ENCODE peak calls at places on chromosomes 11 and 22, in eight cellular contexts. One of them, this sample, is unnamed.

GRCh38 chr11:134734446-134734845 is 322.4 kb upstream of the B3GAT1 start:
- DNase-seq in IMR-90: no peak
- DNase-seq in esophagus muscularis mucosa: no peak
- DNase-seq in GM12891: no peak
- DNase-seq in right lobe of liver: no peak
- DNase-seq in esophagus squamous epithelium: no peak
- DNase-seq in K562: no peak
- DNase-seq in heart left ventricle: no peak
- DNase-seq in this sample: no peak

GRCh38 chr11:22780914-22781593 is 48.5 kb downstream of the SVIP start:
- DNase-seq in IMR-90: no peak
- DNase-seq in esophagus muscularis mucosa: no peak
- DNase-seq in GM12891: no peak
- DNase-seq in right lobe of liver: no peak
- DNase-seq in esophagus squamous epithelium: no peak
- DNase-seq in K562: no peak
- DNase-seq in heart left ventricle: no peak
- DNase-seq in this sample: no peak

GRCh38 chr11:128549256-128549944 is 38.0 kb downstream of the ETS1 start:
- DNase-seq in IMR-90: no peak
- DNase-seq in esophagus muscularis mucosa: no peak
- DNase-seq in GM12891: no peak
- DNase-seq in right lobe of liver: peak
- DNase-seq in esophagus squamous epithelium: no peak
- DNase-seq in K562: no peak
- DNase-seq in heart left ventricle: peak
- DNase-seq in this sample: peak

GRCh38 chr11:79276900-79277299 is 163.9 kb downstream of the TENM4 start:
- DNase-seq in IMR-90: no peak
- DNase-seq in esophagus muscularis mucosa: no peak
- DNase-seq in GM12891: no peak
- DNase-seq in right lobe of liver: no peak
- DNase-seq in esophagus squamous epithelium: no peak
- DNase-seq in K562: no peak
- DNase-seq in heart left ventricle: no peak
- DNase-seq in this sample: no peak

GRCh38 chr11:69915151-69915500 is 95.9 kb upstream of the FGF3 start:
- DNase-seq in IMR-90: peak
- DNase-seq in esophagus muscularis mucosa: no peak
- DNase-seq in GM12891: no peak
- DNase-seq in right lobe of liver: no peak
- DNase-seq in esophagus squamous epithelium: no peak
- DNase-seq in K562: no peak
- DNase-seq in heart left ventricle: no peak
- DNase-seq in this sample: no peak

GRCh38 chr11:128399186-128399585 is 188.2 kb downstream of the ETS1 start:
- DNase-seq in IMR-90: peak
- DNase-seq in esophagus muscularis mucosa: no peak
- DNase-seq in GM12891: no peak
- DNase-seq in right lobe of liver: no peak
- DNase-seq in esophagus squamous epithelium: no peak
- DNase-seq in K562: no peak
- DNase-seq in heart left ventricle: no peak
- DNase-seq in this sample: no peak

GRCh38 chr22:27686534-27686933 is 115.0 kb downstream of the MN1 start:
- DNase-seq in IMR-90: peak
- DNase-seq in esophagus muscularis mucosa: no peak
- DNase-seq in GM12891: no peak
- DNase-seq in right lobe of liver: peak
- DNase-seq in esophagus squamous epithelium: no peak
- DNase-seq in K562: peak
- DNase-seq in heart left ventricle: peak
- DNase-seq in this sample: peak

GRCh38 chr11:92380882-92381281 is 156.3 kb downstream of the FAT3 start:
- DNase-seq in IMR-90: peak
- DNase-seq in esophagus muscularis mucosa: no peak
- DNase-seq in GM12891: no peak
- DNase-seq in right lobe of liver: no peak
- DNase-seq in esophagus squamous epithelium: no peak
- DNase-seq in K562: no peak
- DNase-seq in heart left ventricle: no peak
- DNase-seq in this sample: no peak

GRCh38 chr11:121095561-121095960 is 5.5 kb upstream of the TECTA start:
- DNase-seq in IMR-90: no peak
- DNase-seq in esophagus muscularis mucosa: no peak
- DNase-seq in GM12891: no peak
- DNase-seq in right lobe of liver: no peak
- DNase-seq in esophagus squamous epithelium: no peak
- DNase-seq in K562: no peak
- DNase-seq in heart left ventricle: no peak
- DNase-seq in this sample: no peak

GRCh38 chr11:128574576-128575011 is 12.8 kb downstream of the ETS1 start:
- DNase-seq in IMR-90: peak
- DNase-seq in esophagus muscularis mucosa: no peak
- DNase-seq in GM12891: no peak
- DNase-seq in right lobe of liver: no peak
- DNase-seq in esophagus squamous epithelium: no peak
- DNase-seq in K562: no peak
- DNase-seq in heart left ventricle: no peak
- DNase-seq in this sample: no peak

GRCh38 chr11:19723572-19724342 is 11.1 kb downstream of the NAV2 start:
- DNase-seq in IMR-90: peak
- DNase-seq in esophagus muscularis mucosa: no peak
- DNase-seq in GM12891: no peak
- DNase-seq in right lobe of liver: peak
- DNase-seq in esophagus squamous epithelium: no peak
- DNase-seq in K562: no peak
- DNase-seq in heart left ventricle: no peak
- DNase-seq in this sample: peak

GRCh38 chr11:76677010-76677771 is 6.6 kb upstream of the LRRC32 start:
- DNase-seq in IMR-90: peak
- DNase-seq in esophagus muscularis mucosa: no peak
- DNase-seq in GM12891: no peak
- DNase-seq in right lobe of liver: no peak
- DNase-seq in esophagus squamous epithelium: no peak
- DNase-seq in K562: no peak
- DNase-seq in heart left ventricle: no peak
- DNase-seq in this sample: no peak

GRCh38 chr11:43555811-43556210 is 124.7 kb upstream of the HSD17B12 start:
- DNase-seq in IMR-90: peak
- DNase-seq in esophagus muscularis mucosa: no peak
- DNase-seq in GM12891: no peak
- DNase-seq in right lobe of liver: peak
- DNase-seq in esophagus squamous epithelium: no peak
- DNase-seq in K562: no peak
- DNase-seq in heart left ventricle: no peak
- DNase-seq in this sample: peak

GRCh38 chr11:2142762-2143202 is 3.6 kb upstream of the IGF2 start:
- DNase-seq in IMR-90: peak
- DNase-seq in esophagus muscularis mucosa: no peak
- DNase-seq in GM12891: no peak
- DNase-seq in right lobe of liver: no peak
- DNase-seq in esophagus squamous epithelium: no peak
- DNase-seq in K562: no peak
- DNase-seq in heart left ventricle: no peak
- DNase-seq in this sample: no peak

GRCh38 chr22:19429950-19430889 is 1.3 kb downstream of the HIRA start:
- DNase-seq in IMR-90: peak
- DNase-seq in esophagus muscularis mucosa: no peak
- DNase-seq in GM12891: no peak
- DNase-seq in right lobe of liver: peak
- DNase-seq in esophagus squamous epithelium: no peak
- DNase-seq in K562: peak
- DNase-seq in heart left ventricle: no peak
- DNase-seq in this sample: peak

GRCh38 chr22:19432092-19432844 is at the start of gene MRPL40:
- DNase-seq in IMR-90: peak
- DNase-seq in esophagus muscularis mucosa: peak
- DNase-seq in GM12891: peak
- DNase-seq in right lobe of liver: peak
- DNase-seq in esophagus squamous epithelium: peak
- DNase-seq in K562: peak
- DNase-seq in heart left ventricle: peak
- DNase-seq in this sample: peak

GRCh38 chr22:19434829-19435580 is 2.7 kb downstream of the MRPL40 start:
- DNase-seq in IMR-90: no peak
- DNase-seq in esophagus muscularis mucosa: no peak
- DNase-seq in GM12891: no peak
- DNase-seq in right lobe of liver: no peak
- DNase-seq in esophagus squamous epithelium: no peak
- DNase-seq in K562: no peak
- DNase-seq in heart left ventricle: no peak
- DNase-seq in this sample: no peak

GRCh38 chr22:19430890-19431541 is 517 bp downstream of the HIRA start:
- DNase-seq in IMR-90: peak
- DNase-seq in esophagus muscularis mucosa: no peak
- DNase-seq in GM12891: no peak
- DNase-seq in right lobe of liver: peak
- DNase-seq in esophagus squamous epithelium: no peak
- DNase-seq in K562: peak
- DNase-seq in heart left ventricle: peak
- DNase-seq in this sample: peak

DNA sequence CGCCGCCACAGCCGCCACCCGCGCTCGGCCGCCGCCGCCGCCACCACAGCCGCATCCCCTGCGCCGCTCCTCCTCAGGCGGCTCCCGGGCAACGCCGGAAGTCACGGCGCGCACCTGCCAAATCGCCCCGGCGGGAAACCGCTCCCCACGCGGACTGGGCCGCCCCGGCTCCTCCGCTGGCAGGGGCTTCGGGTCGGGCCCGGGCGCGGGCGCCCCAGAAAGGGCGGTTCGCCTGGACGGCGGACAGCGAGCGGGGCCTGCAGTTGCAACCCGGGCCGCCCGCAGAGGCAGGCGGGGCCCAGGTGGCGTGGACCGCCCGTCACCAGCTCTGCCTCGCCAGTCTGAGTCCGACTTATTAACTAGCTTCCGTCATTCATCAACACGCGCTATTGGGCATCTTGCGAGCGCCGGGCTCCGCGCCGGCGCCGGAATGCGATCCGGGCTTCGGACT is at the start of gene HIRA:
- DNase-seq in IMR-90: peak
- DNase-seq in esophagus muscularis mucosa: no peak
- DNase-seq in GM12891: peak
- DNase-seq in right lobe of liver: peak
- DNase-seq in esophagus squamous epithelium: no peak
- DNase-seq in K562: peak
- DNase-seq in heart left ventricle: peak
- DNase-seq in this sample: peak
- TF ChIP-seq POLR2A in IMR-90: no peak
- TF ChIP-seq POLR2A in esophagus muscularis mucosa: no peak
- TF ChIP-seq POLR2A in GM12891: no peak
- TF ChIP-seq POLR2A in right lobe of liver: no peak
- TF ChIP-seq POLR2A in esophagus squamous epithelium: peak
- TF ChIP-seq POLR2A in K562: no peak
- TF ChIP-seq POLR2A in heart left ventricle: no peak
- TF ChIP-seq POLR2A in this sample: no peak

DNA sequence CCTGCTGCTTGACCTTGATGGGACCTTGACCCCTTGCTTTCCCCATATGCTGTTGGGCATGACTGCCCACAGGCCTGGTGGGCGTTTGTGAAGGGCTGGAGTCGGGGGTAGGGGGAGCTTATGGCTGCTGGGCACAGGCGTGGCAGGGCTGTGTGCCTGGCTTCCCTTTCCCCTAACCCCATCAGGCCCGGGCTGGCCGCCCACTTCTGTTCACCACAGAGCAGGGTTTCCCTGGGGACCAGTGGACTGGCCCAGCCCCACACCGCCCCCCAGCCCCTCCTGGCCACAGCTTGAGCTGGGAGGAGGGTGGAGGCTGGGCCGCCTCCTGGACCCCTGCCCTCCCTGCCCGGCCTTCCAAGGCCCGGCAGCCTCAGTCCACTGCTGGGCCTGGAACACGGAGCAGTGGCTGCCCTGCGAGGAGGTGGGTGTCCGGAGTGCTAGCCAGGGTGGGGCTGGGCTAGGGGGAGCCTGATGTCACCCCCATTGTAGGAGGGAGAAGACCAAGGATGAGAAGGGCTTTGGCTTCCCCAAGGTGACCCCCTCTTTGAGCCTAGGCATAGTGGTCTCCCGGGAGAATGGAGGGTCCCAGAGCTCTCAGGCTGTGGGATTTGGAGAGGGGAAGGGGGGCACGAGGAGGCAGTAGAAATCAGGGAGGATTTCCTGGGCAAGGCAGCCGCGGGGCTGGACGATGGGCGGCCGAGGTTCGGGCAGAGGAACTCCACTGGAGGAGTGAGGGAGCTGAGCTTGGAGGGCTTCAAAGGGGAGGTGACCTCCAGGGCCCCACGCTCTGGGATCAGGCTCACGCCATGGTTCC is at the start of gene AIFM3:
- DNase-seq in IMR-90: no peak
- DNase-seq in esophagus muscularis mucosa: no peak
- DNase-seq in GM12891: no peak
- DNase-seq in right lobe of liver: no peak
- DNase-seq in esophagus squamous epithelium: no peak
- DNase-seq in K562: no peak
- DNase-seq in heart left ventricle: peak
- DNase-seq in this sample: no peak
- TF ChIP-seq POLR2A in IMR-90: no peak
- TF ChIP-seq POLR2A in esophagus muscularis mucosa: no peak
- TF ChIP-seq POLR2A in GM12891: no peak
- TF ChIP-seq POLR2A in right lobe of liver: no peak
- TF ChIP-seq POLR2A in esophagus squamous epithelium: no peak
- TF ChIP-seq POLR2A in K562: no peak
- TF ChIP-seq POLR2A in heart left ventricle: no peak
- TF ChIP-seq POLR2A in this sample: no peak

DNA sequence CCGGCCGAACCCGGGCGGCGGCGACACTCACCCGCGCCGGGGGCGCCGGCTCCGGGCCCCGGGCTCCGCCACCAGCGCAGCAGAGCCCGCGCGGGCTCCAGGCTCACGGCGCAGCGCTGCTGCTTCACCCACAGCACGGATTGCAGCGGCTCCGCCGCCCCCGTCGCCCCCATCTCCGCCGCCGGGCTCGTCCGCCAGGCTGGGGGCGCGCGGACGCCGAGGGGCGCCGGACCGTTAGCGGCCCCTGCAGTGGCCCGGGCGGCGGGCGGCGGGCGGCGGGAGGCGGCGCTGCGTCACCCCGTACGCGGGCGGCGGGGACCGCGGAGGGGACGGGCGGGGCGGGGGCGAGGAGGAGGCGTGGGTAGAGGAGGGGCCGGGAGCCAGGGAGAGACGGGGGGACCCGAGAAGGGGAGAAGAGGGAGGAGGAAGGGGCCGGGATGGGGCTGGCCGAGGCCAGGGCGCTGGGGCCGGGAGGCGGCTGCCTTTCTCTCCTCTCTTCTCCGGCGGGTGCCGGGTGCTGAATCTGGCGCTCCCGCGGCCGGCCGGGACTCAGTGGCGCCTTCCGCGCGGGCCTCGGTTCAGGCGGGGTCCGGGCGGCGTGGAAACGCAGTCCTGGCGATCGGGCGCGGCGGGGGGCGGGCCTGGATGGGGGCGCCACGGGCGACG is at the start of gene CERK:
- DNase-seq in IMR-90: peak
- DNase-seq in esophagus muscularis mucosa: peak
- DNase-seq in GM12891: peak
- DNase-seq in right lobe of liver: peak
- DNase-seq in esophagus squamous epithelium: no peak
- DNase-seq in K562: peak
- DNase-seq in heart left ventricle: peak
- DNase-seq in this sample: peak
- TF ChIP-seq POLR2A in IMR-90: peak
- TF ChIP-seq POLR2A in esophagus muscularis mucosa: peak
- TF ChIP-seq POLR2A in GM12891: no peak
- TF ChIP-seq POLR2A in right lobe of liver: peak
- TF ChIP-seq POLR2A in esophagus squamous epithelium: peak
- TF ChIP-seq POLR2A in K562: no peak
- TF ChIP-seq POLR2A in heart left ventricle: no peak
- TF ChIP-seq POLR2A in this sample: no peak

GRCh38 chr11:102109896-102110760 is at the start of gene YAP1:
- DNase-seq in IMR-90: peak
- DNase-seq in esophagus muscularis mucosa: peak
- DNase-seq in GM12891: peak
- DNase-seq in right lobe of liver: peak
- DNase-seq in esophagus squamous epithelium: no peak
- DNase-seq in K562: peak
- DNase-seq in heart left ventricle: peak
- DNase-seq in this sample: peak
- TF ChIP-seq POLR2A in IMR-90: peak
- TF ChIP-seq POLR2A in esophagus muscularis mucosa: no peak
- TF ChIP-seq POLR2A in GM12891: no peak
- TF ChIP-seq POLR2A in right lobe of liver: peak
- TF ChIP-seq POLR2A in esophagus squamous epithelium: peak
- TF ChIP-seq POLR2A in K562: no peak
- TF ChIP-seq POLR2A in heart left ventricle: no peak
- TF ChIP-seq POLR2A in this sample: no peak

This sample was measured in adrenal gland.